ENCODE peak calls at places on chromosomes 5 and 9, in eight cellular contexts. M, X, H, O, R, Y, I and E are unnamed samples.

GRCh38 chr5:157267766-157268480 is 2.0 kb downstream of the CYFIP2 start:
- DNase-seq in H (no peak), R (no peak), Y (no peak), X (no peak), O (no peak), M (no peak), I (no peak), E (no peak)

GRCh38 chr5:81235287-81236072 is 2.4 kb downstream of the CKMT2 start:
- DNase-seq in M (no peak), H (no peak), X (peak; percentile 44), R (no peak), I (no peak), Y (no peak), O (no peak), E (no peak)

GRCh38 chr9:116978155-116978554 is 291.1 kb downstream of the TRIM32 start:
- DNase-seq in R (no peak), M (no peak), I (no peak), X (no peak), H (no peak), O (no peak), Y (no peak), E (no peak)

GRCh38 chr5:28408186-28408585 is 1369.8 kb upstream of the CDH9 start:
- DNase-seq in Y (peak; percentile 0), H (peak; percentile 88), R (no peak), M (no peak), X (peak; percentile 51), I (no peak), O (peak; percentile 91), E (no peak)

GRCh38 chr5:132840896-132841818 is 10.7 kb upstream of the SHROOM1 start:
- DNase-seq in O (no peak), R (no peak), Y (peak; percentile 27), H (no peak), I (no peak), M (no peak), X (peak; percentile 47), E (peak; percentile 42)

GRCh38 chr9:114434878-114435311 is 47.1 kb upstream of the AKNA start:
- DNase-seq in Y (peak; percentile 31), R (peak; percentile 29), X (peak; percentile 62), O (peak; percentile 17), I (no peak), H (peak; percentile 22), M (no peak), E (peak; percentile 61)

GRCh38 chr9:4422495-4422894 is 67.8 kb upstream of the SLC1A1 start:
- DNase-seq in I (no peak), R (no peak), M (no peak), H (no peak), X (no peak), Y (no peak), O (no peak), E (no peak)

GRCh38 chr5:115888027-115888426 is 46.3 kb downstream of the AP3S1 start:
- DNase-seq in X (peak; percentile 70), I (no peak), Y (peak; percentile 45), R (no peak), O (no peak), H (peak; percentile 16), M (no peak), E (peak; percentile 35)

GRCh38 chr9:108271646-108272349 is 584.0 kb downstream of the ACTL7B start:
- DNase-seq in H (peak; percentile 77), Y (peak; percentile 86), I (no peak), R (peak; percentile 47), M (no peak), X (peak; percentile 78), O (peak; percentile 67), E (peak; percentile 70)

GRCh38 chr5:124007675-124008398 is 495.9 kb downstream of the CSNK1G3 start:
- DNase-seq in I (no peak), O (no peak), H (no peak), R (no peak), M (no peak), Y (peak; percentile 12), X (peak; percentile 13), E (peak; percentile 16)

GRCh38 chr5:107419498-107419897 is 251.2 kb downstream of the EFNA5 start:
- DNase-seq in I (no peak), Y (no peak), H (no peak), M (no peak), O (no peak), R (no peak), X (no peak), E (no peak)

GRCh38 chr5:107831612-107832395 is 161.1 kb upstream of the EFNA5 start:
- DNase-seq in R (no peak), X (no peak), O (no peak), Y (peak; percentile 97), I (no peak), M (no peak), H (no peak), E (peak; percentile 86)

GRCh38 chr5:64594601-64595518 is 89.0 kb downstream of the RGS7BP start:
- DNase-seq in R (no peak), H (no peak), X (peak; percentile 10), Y (no peak), O (no peak), M (no peak), I (no peak), E (no peak)

GRCh38 chr5:143980506-143980905 is 168.5 kb downstream of the HMHB1 start:
- DNase-seq in R (no peak), Y (peak; percentile 32), X (no peak), O (no peak), H (peak; percentile 27), M (no peak), I (no peak), E (no peak)

GRCh38 chr5:132258102-132259060 is 885 bp downstream of the PDLIM4 start:
- DNase-seq in M (no peak), Y (peak; percentile 51), H (no peak), I (no peak), O (peak; percentile 53), R (no peak), X (no peak), E (no peak)

DNA sequence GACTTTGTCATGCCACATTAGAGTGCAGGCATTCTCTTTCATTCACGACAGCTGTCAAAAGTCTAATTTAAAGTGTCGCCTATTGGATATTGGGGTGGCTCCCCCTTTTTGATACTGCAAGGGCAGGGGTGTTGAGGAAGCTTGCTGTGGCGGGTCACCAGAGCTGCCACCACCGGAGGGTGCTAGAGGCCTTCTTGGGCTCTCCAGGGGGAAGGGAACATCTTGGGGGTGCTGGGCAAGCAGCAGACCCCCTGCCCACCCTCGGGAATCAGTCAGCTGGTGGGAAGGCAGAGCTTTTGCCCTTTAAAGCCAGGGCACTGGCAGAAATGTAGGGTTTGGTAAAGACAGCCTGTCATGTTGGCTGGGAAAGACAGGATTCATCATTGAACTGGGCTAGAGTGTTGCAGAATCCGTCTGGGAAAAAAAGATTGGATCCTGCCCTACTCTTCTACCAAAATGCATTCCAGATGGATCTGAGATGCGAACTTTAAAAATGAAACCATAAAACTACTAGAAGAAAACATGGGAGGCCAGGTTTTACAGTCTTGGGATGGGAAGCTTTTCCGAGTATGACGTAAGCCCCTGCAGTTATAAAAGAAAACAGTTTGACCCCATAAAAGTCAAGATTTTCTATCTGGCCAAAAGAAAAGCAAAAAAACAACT is 22.3 kb downstream of the COL5A1 start:
- DNase-seq in M (no peak), Y (peak; percentile 84), H (no peak), I (no peak), R (no peak), X (no peak), O (no peak), E (peak; percentile 75)
- TF ChIP-seq CTCF in M (no peak), Y (peak; percentile 49), H (peak; percentile 16), I (no peak), R (no peak), X (peak; percentile 20), O (peak; percentile 66), E (peak; percentile 43)

DNA sequence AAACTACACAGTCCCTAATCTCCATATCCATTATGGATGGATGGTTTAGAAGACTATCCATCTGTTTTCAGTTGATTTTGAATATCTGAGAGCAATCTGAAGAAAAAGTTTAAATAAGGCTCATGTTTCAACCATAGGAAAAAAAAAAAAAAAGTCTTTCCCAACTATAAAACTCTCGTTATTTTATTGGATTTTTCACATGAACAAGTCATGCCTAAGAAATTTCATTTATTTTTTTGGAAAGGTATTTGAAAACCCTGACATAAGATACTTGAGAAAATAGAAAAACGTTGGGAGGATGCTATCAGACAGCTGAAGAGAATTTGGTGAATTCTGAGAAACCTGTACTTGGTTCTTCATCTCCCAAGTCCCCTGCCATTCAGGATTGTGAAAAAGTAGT is 2.3 kb downstream of the C9orf40 start:
- DNase-seq in M (no peak), X (no peak), H (no peak), I (no peak), O (no peak), R (no peak), Y (peak; percentile 22), E (no peak)
- H3K4me3 ChIP-seq in M (no peak overlapping the region), X (no peak overlapping the region), H (no peak overlapping the region), I (no peak overlapping the region), O (no peak overlapping the region), R (no peak overlapping the region), Y (no peak overlapping the region), E (no peak overlapping the region)

DNA sequence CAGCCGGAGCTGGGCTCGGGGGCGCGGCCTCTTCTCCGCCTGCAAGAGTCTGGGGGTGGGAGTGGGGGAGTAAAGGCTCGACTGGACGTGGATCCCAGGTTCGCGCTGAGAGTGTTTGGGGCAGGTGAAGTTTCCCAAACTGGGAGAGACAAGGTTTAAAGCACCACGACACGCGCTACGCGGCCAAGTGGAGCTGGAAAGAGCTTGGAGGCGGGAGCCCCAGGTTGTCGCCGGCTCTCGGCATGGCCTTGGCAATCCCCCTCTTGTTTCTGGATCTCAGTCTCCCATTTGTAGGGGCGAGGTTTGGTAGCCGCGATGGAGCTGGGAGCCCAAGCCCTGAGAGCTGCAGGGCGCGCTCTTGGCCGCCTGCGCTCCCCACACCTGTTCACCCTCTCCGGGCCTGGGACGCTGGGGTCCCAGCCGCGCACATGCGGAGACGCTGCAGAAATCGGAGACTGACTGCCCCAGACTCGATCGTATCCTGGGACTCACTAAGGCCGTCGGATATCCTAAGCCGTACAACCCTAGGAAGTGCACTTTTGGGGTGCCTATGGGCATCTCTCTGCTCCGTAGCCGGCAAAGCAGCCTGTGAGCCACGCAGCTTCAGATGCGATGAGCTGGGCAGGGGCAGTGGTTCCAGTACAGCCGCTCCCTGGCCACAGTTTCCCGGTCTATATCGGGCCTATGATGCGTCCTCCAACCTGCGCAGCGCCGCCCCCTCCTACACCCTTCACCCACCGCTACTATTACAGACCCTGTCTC is 937 bp downstream of the TMOD1 start:
- DNase-seq in X (no peak), I (no peak), H (no peak), O (no peak), Y (no peak), M (no peak), R (peak; percentile 31), E (peak; percentile 30)
- TF ChIP-seq CTCF in X (no peak), I (no peak), H (no peak), O (no peak), Y (no peak), M (no peak), R (no peak), E (no peak)

GRCh38 chr5:1245901-1246576 is 20.9 kb downstream of the SLC6A18 start:
- DNase-seq in H (no peak), I (no peak), O (no peak), X (no peak), R (no peak), M (no peak), Y (no peak), E (no peak)
- H3K4me3 ChIP-seq in H (no peak overlapping the region), I (no peak overlapping the region), O (no peak overlapping the region), X (no peak overlapping the region), R (no peak overlapping the region), M (no peak overlapping the region), Y (no peak overlapping the region), E (no peak overlapping the region)